ENCODE peak calls at places on chromosomes 1 and 21, in seven cellular contexts. C is K562; V is GM23338; I is aorta; W is effector memory CD4-positive, alpha-beta T cell; L is RWPE2; G is left ventricle myocardium inferior. B is an unnamed sample.
A peak's percentile ranks its signal among the peaks of the same experiment; 100 is the strongest.

GRCh38 chr21:42149656-42150457 is 69.1 kb upstream of the ABCG1 start:
- DNase-seq in V (no peak), C (no peak), G (no peak), I (no peak), W (no peak), L (no peak), B (no peak)

GRCh38 chr1:31683997-31684396 is 19.8 kb downstream of the COL16A1 start:
- DNase-seq in C (peak; percentile 66), W (no peak), L (no peak), G (no peak), I (no peak), V (peak; percentile 77), B (peak; percentile 91)

GRCh38 chr1:187928288-187928687 is 1099.5 kb downstream of the PLA2G4A start:
- DNase-seq in L (no peak), W (no peak), C (no peak), I (no peak), G (no peak), V (peak; percentile 85), B (peak; percentile 47)

GRCh38 chr1:206890690-206891089 is 6.6 kb upstream of the IL24 start:
- DNase-seq in C (no peak), L (no peak), G (no peak), W (no peak), I (peak; percentile 75), V (no peak), B (no peak)

GRCh38 chr1:19861034-19861433 is 21.2 kb upstream of the OTUD3 start:
- DNase-seq in V (no peak), I (no peak), W (no peak), C (peak; percentile 24), L (no peak), G (no peak), B (no peak)

GRCh38 chr1:168689726-168690602 is 39.0 kb downstream of the DPT start:
- DNase-seq in G (no peak), V (no peak), C (no peak), I (peak; percentile 51), W (no peak), L (no peak), B (no peak)

GRCh38 chr21:42466700-42467612 is 29.1 kb downstream of the RSPH1 start:
- DNase-seq in G (no peak), V (peak; percentile 60), L (no peak), W (no peak), C (peak; percentile 67), I (no peak), B (peak; percentile 68)

GRCh38 chr1:192862271-192862670 is 53.4 kb downstream of the RGS2 start:
- DNase-seq in W (no peak), L (no peak), C (no peak), V (no peak), G (no peak), I (no peak), B (no peak)

GRCh38 chr1:111586112-111586511 is 33.5 kb upstream of the RAP1A start:
- DNase-seq in W (no peak), L (no peak), V (no peak), I (no peak), C (no peak), G (no peak), B (no peak)

GRCh38 chr1:162228586-162228985 is 148.1 kb downstream of the SPATA46 start:
- DNase-seq in I (no peak), W (no peak), V (no peak), L (no peak), G (no peak), C (no peak), B (no peak)

GRCh38 chr1:231216515-231216914 is 24.5 kb upstream of the GNPAT start:
- DNase-seq in V (peak; percentile 30), G (no peak), C (no peak), I (no peak), W (no peak), L (no peak), B (peak; percentile 69)

GRCh38 chr1:211517006-211517405 is 25.0 kb upstream of the RD3 start:
- DNase-seq in V (peak; percentile 61), L (no peak), C (no peak), G (no peak), W (no peak), I (no peak), B (peak; percentile 68)

GRCh38 chr1:179586107-179586823 is 5.4 kb upstream of the TDRD5 start:
- DNase-seq in G (peak; percentile 60), L (no peak), W (no peak), V (peak; percentile 78), C (peak; percentile 66), I (peak; percentile 66), B (peak; percentile 87)

GRCh38 chr1:12501661-12502060 is 116.3 kb downstream of the DHRS3 start:
- DNase-seq in L (no peak), C (no peak), G (no peak), W (no peak), V (no peak), I (no peak), B (no peak)

GRCh38 chr1:33899746-33900145 is 35.9 kb downstream of the HMGB4 start:
- DNase-seq in I (no peak), L (no peak), G (no peak), W (no peak), V (no peak), C (no peak), B (no peak)

GRCh38 chr1:50720457-50721053 is 239.5 kb downstream of the FAF1 start:
- DNase-seq in G (no peak), L (no peak), I (no peak), V (peak; percentile 51), C (peak; percentile 46), W (no peak), B (peak; percentile 13)

GRCh38 chr1:201404016-201404598 is 5.0 kb upstream of the LAD1 start:
- DNase-seq in G (no peak), W (no peak), C (no peak), V (no peak), L (no peak), I (no peak), B (no peak)

GRCh38 chr1:108357802-108358201 is 92.3 kb upstream of the NBPF6 start:
- DNase-seq in V (no peak), L (no peak), G (no peak), I (no peak), W (no peak), C (no peak), B (no peak)

GRCh38 chr1:230691615-230692014 is 22.3 kb downstream of the AGT start:
- DNase-seq in L (no peak), I (no peak), W (no peak), V (no peak), G (no peak), C (no peak), B (no peak)

GRCh38 chr1:47688631-47689296 is 250.9 kb downstream of the FOXD2 start:
- DNase-seq in L (peak; percentile 19), V (no peak), W (no peak), G (no peak), C (no peak), I (no peak), B (peak; percentile 59)

GRCh38 chr1:159821171-159821867 is 5.4 kb upstream of the SLAMF8 start:
- DNase-seq in C (peak; percentile 70), G (no peak), I (peak; percentile 68), L (no peak), V (peak; percentile 80), W (no peak), B (peak; percentile 51)

GRCh38 chr1:98898901-98899300 is 105.8 kb downstream of the PLPPR5 start:
- DNase-seq in G (no peak), W (no peak), I (no peak), C (no peak), V (no peak), L (no peak), B (no peak)

GRCh38 chr1:27327964-27328363 is 6.0 kb downstream of the TMEM222 start:
- DNase-seq in L (no peak), V (no peak), W (no peak), G (no peak), I (no peak), C (no peak), B (no peak)
- H3K36me3 ChIP-seq in L (peaks cover 74% of the 10 kb centered on the region), V (no peaks in the 10 kb centered on the region), W (peaks cover 39% of the 10 kb centered on the region), G (peaks cover 45% of the 10 kb centered on the region), I (no peaks in the 10 kb centered on the region), C (peaks cover 87% of the 10 kb centered on the region), B (peaks cover 6% of the 10 kb centered on the region)

DNA sequence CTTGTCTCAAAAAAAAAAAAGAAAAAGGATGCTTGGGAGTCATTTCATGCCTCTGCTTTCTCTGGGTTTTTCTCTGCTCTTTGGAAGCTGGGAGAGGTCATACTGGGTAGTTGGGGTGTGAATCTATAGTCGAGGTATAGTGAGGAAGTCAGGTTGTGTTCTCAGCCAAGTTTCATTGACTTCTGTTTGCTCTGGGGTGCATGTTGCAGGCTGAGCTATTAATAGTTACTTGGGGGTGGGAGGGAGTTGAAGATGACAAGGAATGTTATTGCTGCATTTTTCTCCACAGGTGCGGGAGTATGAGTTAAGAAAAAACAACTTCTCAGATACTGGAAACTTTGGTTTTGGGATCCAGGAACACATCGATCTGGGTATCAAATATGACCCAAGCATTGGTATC is 2.8 kb downstream of the RPL11 start:
- DNase-seq in C (no peak), L (no peak), G (no peak), V (no peak), I (no peak), W (no peak), B (no peak)
- H3K4me3 ChIP-seq in C (peak overlapping the region; percentile 85), L (no peak overlapping the region), G (no peak overlapping the region), V (peak overlapping the region; percentile 100), I (no peak overlapping the region), W (no peak overlapping the region), B (no peak overlapping the region)

DNA sequence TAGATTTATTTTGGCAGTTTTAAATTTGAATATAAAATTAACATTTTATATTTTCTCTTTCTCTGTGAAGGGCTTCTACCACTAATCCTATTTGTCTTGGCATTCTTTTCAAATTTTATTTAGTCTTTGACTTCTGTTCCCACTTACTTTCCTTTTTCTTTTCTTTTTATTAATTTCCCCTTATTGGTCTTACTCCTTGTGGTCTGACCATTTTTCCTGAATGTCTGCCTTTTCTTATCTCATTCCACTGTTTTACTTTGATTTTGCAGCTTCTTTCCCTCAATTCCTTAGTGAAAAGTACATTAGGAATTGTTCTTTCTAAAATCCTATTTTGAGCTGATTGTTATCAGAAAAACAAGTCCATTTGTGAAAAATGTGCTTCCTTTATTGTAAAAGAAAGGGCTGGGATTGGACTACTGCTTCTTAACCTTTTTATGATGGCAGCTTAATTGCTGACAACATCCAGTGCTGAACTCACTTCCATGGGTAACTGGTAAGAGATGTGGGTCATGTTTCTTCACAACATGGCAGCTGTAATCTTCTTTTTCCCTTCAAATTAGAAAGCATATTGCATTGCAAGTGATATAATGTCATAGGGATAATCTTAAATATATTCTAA is 284.6 kb downstream of the DNM3 start:
- DNase-seq in I (no peak), V (no peak), G (no peak), C (no peak), L (no peak), W (no peak), B (no peak)
- H3K36me3 ChIP-seq in I (no peaks in the 10 kb centered on the region), V (no peaks in the 10 kb centered on the region), G (no peaks in the 10 kb centered on the region), C (no peaks in the 10 kb centered on the region), L (no peaks in the 10 kb centered on the region), W (no peaks in the 10 kb centered on the region), B (no peaks in the 10 kb centered on the region)

GRCh38 chr1:14599787-14600186 is 1.3 kb downstream of the KAZN start:
- DNase-seq in V (no peak), G (no peak), L (no peak), I (no peak), W (no peak), C (no peak), B (no peak)

GRCh38 chr1:14597343-14598006 is 1.0 kb upstream of the KAZN start:
- DNase-seq in I (no peak), V (peak; percentile 81), L (no peak), G (no peak), W (no peak), C (no peak), B (peak; percentile 61)

GRCh38 chr1:14598007-14598497 is 433 bp upstream of the KAZN start:
- DNase-seq in W (no peak), I (no peak), C (peak; percentile 24), V (peak; percentile 58), L (no peak), G (no peak), B (peak; percentile 76)

GRCh38 chr1:14599173-14599754 is 779 bp downstream of the KAZN start:
- DNase-seq in L (no peak), C (peak; percentile 36), I (no peak), V (peak; percentile 66), G (no peak), W (no peak), B (peak; percentile 74)

GRCh38 chr1:14598498-14599172 is at the start of gene KAZN:
- DNase-seq in W (no peak), G (peak; percentile 27), C (peak; percentile 27), V (peak; percentile 83), L (no peak), I (no peak), B (peak; percentile 87)
- H3K4me3 ChIP-seq in W (no peak within 1 kb of the TSS), G (peak within 1 kb of the TSS; percentile 61), C (peak within 1 kb of the TSS; percentile 23), V (peak within 1 kb of the TSS; percentile 94), L (peak within 1 kb of the TSS; percentile 32), I (no peak within 1 kb of the TSS), B (peak within 1 kb of the TSS; percentile 93)